ENCODE peak calls at places on chromosomes 16 and 17, in five cellular contexts. Q is OCI-LY7, M is left ventricle myocardium inferior, Y is right atrium auricular region, N is fibroblast of the aortic adventitia. C is an unnamed sample.

GRCh38 chr17:42428141-42428944 is 5.3 kb upstream of the CAVIN1 start:
- DNase-seq in Y (no peak), Q (peak; percentile 74), M (no peak), N (peak; percentile 98), C (peak; percentile 96)

GRCh38 chr17:33389506-33390141 is 96.5 kb upstream of the ASIC2 start:
- DNase-seq in N (peak; percentile 1), Y (no peak), M (no peak), Q (no peak), C (no peak)

GRCh38 chr16:11296351-11296705 is 15.2 kb upstream of the PRM1 start:
- DNase-seq in Y (no peak), Q (no peak), N (no peak), M (no peak), C (no peak)

GRCh38 chr16:67089101-67089500 is 20.6 kb upstream of the PHAF1 start:
- DNase-seq in M (no peak), N (no peak), Q (no peak), Y (no peak), C (no peak)

GRCh38 chr16:17211797-17212196 is 259.0 kb downstream of the XYLT1 start:
- DNase-seq in Y (no peak), Q (peak; percentile 77), M (no peak), N (no peak), C (no peak)

GRCh38 chr17:61462734-61463067 is 10.5 kb downstream of the TBX4 start:
- DNase-seq in M (no peak), Y (no peak), Q (no peak), N (no peak), C (no peak)

GRCh38 chr17:62882284-62882683 is 74.2 kb upstream of the MARCHF10 start:
- DNase-seq in Q (no peak), N (no peak), M (no peak), Y (no peak), C (no peak)

GRCh38 chr16:89495121-89495520 is 4.8 kb upstream of the ANKRD11 start:
- DNase-seq in M (no peak), Q (no peak), N (peak; percentile 65), Y (no peak), C (peak; percentile 74)

GRCh38 chr16:84513111-84514065 is 8.9 kb upstream of the MEAK7 start:
- DNase-seq in Y (no peak), M (no peak), N (no peak), Q (no peak), C (peak; percentile 54)

GRCh38 chr16:72198021-72198420 is 26.1 kb upstream of the PMFBP1 start:
- DNase-seq in N (peak; percentile 82), Q (no peak), M (no peak), Y (peak; percentile 65), C (peak; percentile 93)

GRCh38 chr17:69732272-69732671 is 317.8 kb downstream of the MAP2K6 start:
- DNase-seq in Y (no peak), N (peak; percentile 51), Q (no peak), M (no peak), C (no peak)

GRCh38 chr16:20966746-20967145 is 66.2 kb downstream of the LYRM1 start:
- DNase-seq in Y (no peak), M (no peak), N (no peak), Q (no peak), C (no peak)

GRCh38 chr17:6755281-6755680 is 565 bp upstream of the XAF1 start:
- DNase-seq in Y (peak; percentile 74), N (peak; percentile 87), M (peak; percentile 76), Q (no peak), C (peak; percentile 61)

GRCh38 chr17:16398270-16399267 is 16.8 kb upstream of the TRPV2 start:
- DNase-seq in Q (peak; percentile 81), Y (no peak), M (no peak), N (no peak), C (no peak)

GRCh38 chr17:61591018-61591417 is at the start of gene NACA2:
- DNase-seq in Q (no peak), Y (no peak), N (no peak), M (no peak), C (no peak)

GRCh38 chr17:31550389-31551056 is 159.0 kb downstream of the RAB11FIP4 start:
- DNase-seq in Q (no peak), Y (no peak), M (no peak), N (no peak), C (peak; percentile 30)

GRCh38 chr16:23145608-23146007 is 3.6 kb downstream of the USP31 start:
- DNase-seq in Q (no peak), M (no peak), N (peak; percentile 79), Y (no peak), C (peak; percentile 50)

GRCh38 chr17:9865585-9865984 is 39.5 kb downstream of the RCVRN start:
- DNase-seq in Q (no peak), Y (no peak), M (no peak), N (no peak), C (peak; percentile 41)

GRCh38 chr16:515175-515962 is 12.1 kb upstream of the CAPN15 start:
- DNase-seq in Y (no peak), Q (no peak), N (no peak), M (no peak), C (no peak)

GRCh38 chr17:56144205-56144604 is 9.1 kb upstream of the ANKFN1 start:
- DNase-seq in M (no peak), Y (no peak), Q (no peak), N (no peak), C (no peak)

GRCh38 chr16:59973966-59974365 is 1239.8 kb upstream of the GOT2 start:
- DNase-seq in N (no peak), M (no peak), Q (no peak), Y (no peak), C (no peak)

GRCh38 chr17:82449883-82450356 is 632 bp downstream of the CYBC1 start:
- DNase-seq in N (no peak), M (no peak), Q (no peak), Y (no peak), C (no peak)

GRCh38 chr17:82446649-82447048 is 3.9 kb downstream of the CYBC1 start:
- DNase-seq in M (no peak), N (no peak), Q (no peak), Y (no peak), C (no peak)

GRCh38 chr17:82449136-82449882 is 1.2 kb downstream of the CYBC1 start:
- DNase-seq in Y (no peak), M (no peak), Q (peak; percentile 100), N (no peak), C (no peak)

GRCh38 chr17:82452162-82452561 is 1.6 kb upstream of the CYBC1 start:
- DNase-seq in Q (no peak), M (no peak), N (no peak), Y (no peak), C (no peak)

GRCh38 chr17:82450357-82451106 is at the start of gene CYBC1:
- DNase-seq in N (peak; percentile 96), Q (peak; percentile 99), M (peak; percentile 93), Y (peak; percentile 90), C (peak; percentile 94)
- TF ChIP-seq CTCF in N (no peak), Q (no peak), M (peak; percentile 13), Y (peak; percentile 11), C (no peak)

DNA sequence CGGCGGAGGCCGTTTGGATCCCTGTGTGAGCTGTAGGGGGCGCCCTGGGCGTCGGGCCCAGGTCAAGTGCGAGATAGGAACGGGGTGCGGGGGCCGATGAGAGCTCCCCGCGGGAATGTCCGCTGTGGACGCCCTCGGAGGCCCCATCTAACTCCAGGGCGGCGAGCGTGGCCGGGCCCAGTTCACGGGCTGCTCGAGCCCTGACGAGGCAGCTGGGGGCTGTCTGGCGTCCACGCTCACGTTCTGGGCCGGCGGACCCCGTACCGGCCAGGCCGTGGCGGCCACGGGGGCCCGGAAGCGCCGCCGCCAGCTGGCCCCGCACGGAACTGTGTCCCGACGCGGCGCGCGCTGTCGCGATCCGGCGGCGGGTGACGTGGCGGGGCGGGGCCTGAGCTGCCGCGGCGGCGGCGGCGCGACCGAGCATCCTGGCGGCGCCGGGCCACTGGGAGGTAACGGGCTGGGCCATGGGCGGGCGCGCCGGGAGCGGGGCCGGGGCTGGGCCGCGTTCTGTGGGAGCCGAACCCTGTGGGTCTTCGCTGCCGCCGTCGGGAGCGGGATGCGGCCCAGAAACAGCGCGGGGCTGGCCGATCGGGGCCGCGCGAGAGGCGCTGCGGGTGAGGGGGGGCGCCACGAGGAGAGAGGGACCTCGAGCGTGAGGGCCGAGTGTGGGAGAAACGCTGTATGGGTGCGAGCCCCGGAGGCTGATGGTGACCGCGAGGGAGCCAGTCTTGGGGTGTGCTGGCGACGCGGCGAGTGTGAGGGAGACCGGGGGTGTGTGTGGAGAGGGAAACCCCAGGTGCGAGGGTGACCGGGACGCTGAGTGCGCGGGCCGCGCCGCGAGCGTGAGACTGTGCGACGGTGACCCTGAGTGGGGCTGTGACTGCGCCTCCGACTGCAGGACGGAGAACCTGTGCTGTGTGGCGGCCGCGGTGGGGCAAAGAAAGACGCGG is at the start of gene SLC7A6:
- DNase-seq in Q (peak; percentile 84), M (peak; percentile 83), Y (peak; percentile 78), N (peak; percentile 60), C (peak; percentile 75)
- TF ChIP-seq CTCF in Q (peak; percentile 90), M (peak; percentile 80), Y (peak; percentile 83), N (peak; percentile 68), C (peak; percentile 77)

DNA sequence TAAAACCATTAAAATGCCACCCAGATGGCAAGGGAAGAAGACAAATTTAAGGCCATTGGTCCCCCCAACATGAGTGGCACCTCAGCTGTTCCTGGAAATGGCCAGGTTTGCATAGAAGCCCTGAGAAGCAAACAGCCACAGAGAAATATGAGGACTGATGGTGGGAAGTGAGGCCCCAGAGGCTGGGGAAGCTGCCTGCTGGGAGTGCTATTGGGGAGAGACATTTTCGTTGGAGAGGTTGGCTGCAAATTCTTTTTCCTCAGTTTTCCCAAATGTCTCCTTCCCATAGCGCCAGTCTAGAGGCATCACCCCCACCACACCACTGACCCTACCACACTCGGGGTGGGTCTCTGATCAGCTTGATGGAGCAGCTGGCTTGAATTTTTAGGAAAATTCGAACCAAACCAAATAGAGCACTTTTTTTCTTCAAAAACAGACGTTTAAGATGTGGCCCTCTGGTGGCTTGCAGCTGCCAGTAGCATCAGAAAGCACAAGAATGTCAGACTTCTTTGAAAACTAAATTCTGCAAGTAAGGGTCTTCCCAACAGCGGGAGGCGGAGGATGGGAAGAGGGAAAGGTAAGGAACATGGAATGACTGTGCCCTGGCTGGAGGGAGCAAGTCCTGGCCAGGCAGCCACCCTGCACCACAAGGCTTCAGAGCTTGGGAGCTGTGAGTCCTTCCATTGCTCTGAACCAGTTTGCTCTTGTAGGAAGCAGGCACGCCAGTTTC is 13.2 kb upstream of the SLC12A3 start:
- DNase-seq in Y (no peak), M (no peak), N (peak; percentile 58), Q (peak; percentile 65), C (peak; percentile 53)
- TF ChIP-seq CTCF in Y (peak; percentile 16), M (peak; percentile 7), N (peak; percentile 71), Q (peak; percentile 85), C (peak; percentile 67)

DNA sequence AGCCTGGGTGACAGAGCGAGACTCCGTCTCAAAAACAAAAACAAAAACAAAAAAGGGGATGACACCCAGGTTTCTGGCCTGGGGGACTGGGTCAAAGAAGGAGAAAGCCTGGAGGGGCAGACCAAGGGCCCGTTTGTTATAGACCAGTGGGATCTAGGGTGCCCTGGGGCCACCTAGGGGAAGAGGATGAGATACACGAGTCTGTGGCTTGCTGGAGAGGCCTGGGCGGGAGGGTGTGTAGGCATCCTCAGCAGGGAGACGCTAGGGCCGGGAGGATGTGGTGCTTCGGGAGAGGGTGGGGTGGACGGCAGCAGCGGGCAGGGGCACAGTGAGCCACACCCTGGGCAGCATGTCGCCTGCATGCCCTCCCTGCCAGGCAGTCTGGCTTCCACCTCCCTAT is 17.1 kb upstream of the CRK start:
- DNase-seq in N (no peak), Y (no peak), M (no peak), Q (peak; percentile 58), C (no peak)
- TF ChIP-seq CTCF in N (no peak), Y (no peak), M (no peak), Q (peak; percentile 60), C (no peak)

C was measured in cardiac fibroblast.